ENCODE peak calls at places on chromosome 4, in eight cellular contexts. H is stimulated activated naive B cell treated with anti-CD40 and anti-IgM and Interleukin-4, amounts not matched to agents 10 μg/mL and 1 μg/mL and 100 μg/mL, for 72 hours; A is nucleus accumbens; N is Caco-2; C is NCI-H82; W is Ammon's horn; F is CD4-positive, CD25-positive, alpha-beta regulatory T cell; M is AG09309. L is an unnamed sample.

GRCh38 chr4:41656572-41657301 is 91.8 kb downstream of the PHOX2B start:
- DNase-seq in H (no peak), A (no peak), N (no peak), C (no peak), W (peak), F (no peak), M (no peak), L (no peak)

GRCh38 chr4:11565899-11566298 is 137.2 kb upstream of the HS3ST1 start:
- DNase-seq in H (no peak), A (no peak), N (no peak), C (no peak), W (no peak), F (no peak), M (no peak), L (no peak)

GRCh38 chr4:184460495-184461285 is 13.7 kb downstream of the IRF2 start:
- DNase-seq in H (no peak), A (no peak), N (no peak), C (no peak), W (no peak), F (no peak), M (no peak), L (no peak)

GRCh38 chr4:3207531-3208037 is 41.4 kb upstream of the MSANTD1 start:
- DNase-seq in H (no peak), A (no peak), N (peak), C (no peak), W (no peak), F (no peak), M (peak), L (no peak)

GRCh38 chr4:15145709-15146108 is 143.4 kb downstream of the CPEB2 start:
- DNase-seq in H (no peak), A (no peak), N (no peak), C (no peak), W (no peak), F (no peak), M (no peak), L (no peak)

GRCh38 chr4:129682586-129682985 is 586.6 kb downstream of the C4orf33 start:
- DNase-seq in H (no peak), A (no peak), N (no peak), C (no peak), W (no peak), F (no peak), M (no peak), L (no peak)

GRCh38 chr4:173990879-173991231 is 292.6 kb downstream of the FBXO8 start:
- DNase-seq in H (no peak), A (no peak), N (no peak), C (peak), W (no peak), F (no peak), M (no peak), L (no peak)

GRCh38 chr4:19645589-19645988 is 606.1 kb upstream of the SLIT2 start:
- DNase-seq in H (no peak), A (no peak), N (no peak), C (no peak), W (no peak), F (no peak), M (no peak), L (no peak)

GRCh38 chr4:37970702-37971101 is 10.5 kb downstream of the PTTG2 start:
- DNase-seq in H (peak), A (no peak), N (peak), C (peak), W (peak), F (peak), M (no peak), L (no peak)

GRCh38 chr4:69749771-69750170 is 10.6 kb downstream of the SULT1B1 start:
- DNase-seq in H (no peak), A (no peak), N (no peak), C (no peak), W (no peak), F (no peak), M (no peak), L (no peak)

GRCh38 chr4:107071108-107071507 is 35.0 kb upstream of the DKK2 start:
- DNase-seq in H (no peak), A (no peak), N (no peak), C (no peak), W (no peak), F (no peak), M (no peak), L (no peak)

GRCh38 chr4:20625460-20625859 is 74.8 kb upstream of the PACRGL start:
- DNase-seq in H (no peak), A (no peak), N (no peak), C (no peak), W (peak), F (no peak), M (no peak), L (no peak)

GRCh38 chr4:147361726-147362125 is 119.2 kb upstream of the EDNRA start:
- DNase-seq in H (no peak), A (no peak), N (no peak), C (no peak), W (no peak), F (no peak), M (peak), L (no peak)

GRCh38 chr4:80266267-80266901 is at the start of gene FGF5:
- DNase-seq in H (peak), A (no peak), N (no peak), C (peak), W (peak), F (no peak), M (peak), L (peak)

GRCh38 chr4:6331018-6331417 is 61.4 kb downstream of the WFS1 start:
- DNase-seq in H (no peak), A (no peak), N (no peak), C (peak), W (peak), F (no peak), M (no peak), L (no peak)

GRCh38 chr4:145930592-145930991 is 8.0 kb downstream of the ZNF827 start:
- DNase-seq in H (no peak), A (no peak), N (no peak), C (no peak), W (no peak), F (no peak), M (no peak), L (no peak)

GRCh38 chr4:3766791-3767561 is 791 bp downstream of the ADRA2C start:
- DNase-seq in H (no peak), A (no peak), N (peak), C (peak), W (no peak), F (no peak), M (no peak), L (no peak)

GRCh38 chr4:82865592-82865991 is 25.4 kb downstream of the SEC31A start:
- DNase-seq in H (no peak), A (no peak), N (no peak), C (no peak), W (no peak), F (no peak), M (peak), L (no peak)

GRCh38 chr4:141465151-141465550 is 171.2 kb upstream of the IL15 start:
- DNase-seq in H (no peak), A (no peak), N (no peak), C (peak), W (no peak), F (no peak), M (no peak), L (no peak)

GRCh38 chr4:148062301-148062950 is 330.5 kb downstream of the ARHGAP10 start:
- DNase-seq in H (no peak), A (no peak), N (no peak), C (peak), W (no peak), F (no peak), M (no peak), L (no peak)

GRCh38 chr4:161827013-161827412 is 336.8 kb downstream of the FSTL5 start:
- DNase-seq in H (no peak), A (no peak), N (no peak), C (no peak), W (no peak), F (no peak), M (no peak), L (no peak)